ENCODE peak calls at places on chromosomes 2 and 18, in six cellular contexts. E, B, K, G, N and F are unnamed samples.

GRCh38 chr2:111028720-111029119 is 92.0 kb upstream of the BCL2L11 start:
- DNase-seq in E (no peak), G (no peak), N (peak), B (peak), K (peak), F (no peak)

GRCh38 chr2:96798733-96799622 is 17.1 kb upstream of the CNNM3 start:
- DNase-seq in N (no peak), K (no peak), G (no peak), E (no peak), B (no peak), F (no peak)

GRCh38 chr18:59814872-59815271 is 84.9 kb upstream of the PMAIP1 start:
- DNase-seq in N (no peak), K (no peak), G (no peak), B (no peak), E (no peak), F (no peak)

GRCh38 chr2:207126724-207127314 is 38.9 kb downstream of the KLF7 start:
- DNase-seq in N (no peak), E (no peak), K (no peak), B (no peak), G (no peak), F (no peak)

GRCh38 chr2:68828887-68829708 is 42.1 kb downstream of the BMP10 start:
- DNase-seq in E (peak), N (peak), B (peak), K (peak), G (peak), F (peak)

GRCh38 chr2:151855111-151855510 is 26.9 kb upstream of the ARL5A start:
- DNase-seq in G (no peak), E (no peak), K (no peak), N (no peak), B (no peak), F (no peak)

GRCh38 chr18:9712130-9712577 is 4.1 kb downstream of the RAB31 start:
- DNase-seq in K (no peak), G (no peak), N (no peak), E (no peak), B (no peak), F (no peak)

GRCh38 chr2:219054956-219055903 is 5.5 kb downstream of the IHH start:
- DNase-seq in G (no peak), N (no peak), E (no peak), B (no peak), K (no peak), F (no peak)

GRCh38 chr2:72827999-72828646 is 2.3 kb upstream of the EXOC6B start:
- DNase-seq in E (no peak), N (no peak), K (no peak), B (peak), G (no peak), F (peak)

GRCh38 chr2:10447300-10448207 is 573 bp downstream of the ODC1 start:
- DNase-seq in B (peak), E (no peak), K (peak), G (no peak), N (peak), F (peak)

GRCh38 chr2:120344991-120345975 is 653 bp upstream of the INHBB start:
- DNase-seq in E (no peak), B (peak), K (no peak), G (no peak), N (peak), F (no peak)

GRCh38 chr2:218023636-218024035 is 20.8 kb upstream of the TNS1 start:
- DNase-seq in G (no peak), N (no peak), K (no peak), B (no peak), E (no peak), F (no peak)

GRCh38 chr2:17441055-17441771 is 77.0 kb downstream of the RAD51AP2 start:
- DNase-seq in B (no peak), K (no peak), N (peak), E (no peak), G (no peak), F (no peak)

GRCh38 chr2:68483011-68483410 is 15.6 kb downstream of the APLF start:
- DNase-seq in G (no peak), E (no peak), N (no peak), B (no peak), K (no peak), F (no peak)

GRCh38 chr2:63272560-63272959 is 221.9 kb downstream of the OTX1 start:
- DNase-seq in K (no peak), N (no peak), B (no peak), G (no peak), E (no peak), F (no peak)

GRCh38 chr18:50186385-50186784 is 8.6 kb downstream of the MYO5B start:
- DNase-seq in E (no peak), B (no peak), K (no peak), G (no peak), N (no peak), F (no peak)

GRCh38 chr2:100262555-100263320 is 59.6 kb downstream of the LONRF2 start:
- DNase-seq in G (peak), B (peak), K (peak), N (peak), E (no peak), F (peak)

GRCh38 chr2:133892352-133892913 is 324.2 kb upstream of the NCKAP5 start:
- DNase-seq in B (no peak), E (no peak), G (no peak), N (no peak), K (no peak), F (no peak)

GRCh38 chr2:106708189-106708588 is 177.8 kb downstream of the ST6GAL2 start:
- DNase-seq in G (no peak), N (no peak), K (no peak), B (no peak), E (no peak), F (no peak)

GRCh38 chr2:181573140-181573736 is 83.7 kb downstream of the CERKL start:
- DNase-seq in E (no peak), K (no peak), N (peak), B (peak), G (no peak), F (peak)

GRCh38 chr2:26957041-26957440 is 13.4 kb upstream of the MAPRE3 start:
- DNase-seq in B (no peak), G (no peak), N (no peak), K (no peak), E (no peak), F (no peak)

GRCh38 chr2:10413488-10413887 is 34.6 kb downstream of the ODC1 start:
- DNase-seq in B (no peak), K (no peak), G (no peak), E (no peak), N (no peak), F (no peak)